ENCODE peak calls at places on chromosomes 12 and 14, in five cellular contexts. I is fibroblast of mammary gland, G is fibroblast of the aortic adventitia, O is progenitor cell of endocrine pancreas, P is neural crest cell. V is an unnamed sample.

GRCh38 chr12:118714051-118714460 is 267.3 kb upstream of the SRRM4 start:
- DNase-seq in O (peak), G (no peak), P (peak), I (no peak), V (no peak)

GRCh38 chr12:47422656-47423055 is 283.2 kb downstream of the RPAP3 start:
- DNase-seq in I (peak), G (peak), O (no peak), P (no peak), V (no peak)

GRCh38 chr12:107597695-107598410 is 87.7 kb upstream of the PWP1 start:
- DNase-seq in P (no peak), G (no peak), I (no peak), O (no peak), V (no peak)

GRCh38 chr14:105477659-105478623 is 3.3 kb downstream of the CRIP2 start:
- DNase-seq in I (no peak), P (no peak), G (no peak), O (no peak), V (no peak)

GRCh38 chr12:113116875-113117274 is 18.7 kb downstream of the RASAL1 start:
- DNase-seq in P (no peak), I (no peak), O (no peak), G (no peak), V (no peak)

GRCh38 chr14:57982802-57983201 is 116.9 kb upstream of the SLC35F4 start:
- DNase-seq in G (no peak), P (no peak), O (no peak), I (no peak), V (no peak)

GRCh38 chr12:9668141-9669018 is 1.1 kb upstream of the CLEC2D start:
- DNase-seq in I (peak), P (no peak), O (no peak), G (peak), V (no peak)

GRCh38 chr12:15446798-15447197 is 124.5 kb downstream of the PTPRO start:
- DNase-seq in G (no peak), O (no peak), P (no peak), I (peak), V (no peak)

GRCh38 chr12:29639893-29640495 is 142.5 kb upstream of the OVCH1 start:
- DNase-seq in P (no peak), I (peak), O (no peak), G (no peak), V (no peak)

GRCh38 chr12:114767906-114768697 is 84.1 kb upstream of the TBX3 start:
- DNase-seq in O (no peak), G (peak), P (peak), I (no peak), V (no peak)

GRCh38 chr12:109759076-109759420 is 45.4 kb downstream of the FAM222A start:
- DNase-seq in O (no peak), G (no peak), P (no peak), I (no peak), V (no peak)

GRCh38 chr14:52355016-52355430 is 40.9 kb downstream of the PTGER2 start:
- DNase-seq in G (peak), O (no peak), I (peak), P (no peak), V (peak)

GRCh38 chr12:105567061-105567460 is 236.6 kb downstream of the C12orf75 start:
- DNase-seq in I (peak), P (no peak), O (no peak), G (no peak), V (no peak)

GRCh38 chr14:22561661-22562579 is 27.1 kb downstream of the DAD1 start:
- DNase-seq in O (no peak), I (no peak), G (no peak), P (no peak), V (no peak)

GRCh38 chr12:75750950-75751349 is 239.5 kb upstream of the KRR1 start:
- DNase-seq in I (peak), G (peak), P (no peak), O (no peak), V (peak)

GRCh38 chr12:132075714-132076553 is 68.2 kb downstream of the DDX51 start:
- DNase-seq in G (no peak), P (no peak), O (no peak), I (no peak), V (no peak)

GRCh38 chr12:132078190-132078589 is 65.9 kb downstream of the DDX51 start:
- DNase-seq in G (peak), I (peak), O (no peak), P (no peak), V (peak)

GRCh38 chr12:132074216-132074615 is 69.9 kb downstream of the DDX51 start:
- DNase-seq in O (no peak), G (no peak), I (no peak), P (no peak), V (no peak)

GRCh38 chr12:132077322-132078100 is 66.6 kb downstream of the DDX51 start:
- DNase-seq in P (no peak), G (no peak), O (no peak), I (no peak), V (no peak)

GRCh38 chr12:132075026-132075713 is 68.9 kb downstream of the DDX51 start:
- DNase-seq in O (no peak), G (no peak), I (no peak), P (no peak), V (no peak)
- TF ChIP-seq CTCF in O (peak), G (peak), I (peak), P (peak), V (no peak)

GRCh38 chr14:99749142-99749541 is 44.1 kb upstream of the EML1 start:
- DNase-seq in G (no peak), I (no peak), O (no peak), P (no peak), V (no peak)
- TF ChIP-seq CTCF in G (peak), I (peak), O (peak), P (peak), V (no peak)

GRCh38 chr14:98894600-98894999 is 377.4 kb downstream of the BCL11B start:
- DNase-seq in G (no peak), O (no peak), P (no peak), I (no peak), V (no peak)
- TF ChIP-seq CTCF in G (no peak), O (no peak), P (no peak), I (no peak), V (no peak)

GRCh38 chr12:92431146-92431545 is 271.6 kb upstream of the PLEKHG7 start:
- DNase-seq in G (no peak), P (no peak), O (no peak), I (no peak), V (no peak)
- TF ChIP-seq CTCF in G (no peak), P (no peak), O (no peak), I (no peak), V (no peak)

GRCh38 chr14:93220509-93220908 is 13.5 kb downstream of the UBR7 start:
- DNase-seq in G (no peak), I (no peak), P (no peak), O (no peak), V (no peak)

GRCh38 chr14:93214598-93214997 is 7.5 kb downstream of the UBR7 start:
- DNase-seq in O (no peak), P (no peak), I (no peak), G (no peak), V (no peak)

GRCh38 chr14:93223565-93223964 is 16.5 kb downstream of the UBR7 start:
- DNase-seq in G (no peak), I (no peak), O (no peak), P (no peak), V (no peak)

GRCh38 chr14:93219103-93219726 is 12.2 kb downstream of the UBR7 start:
- DNase-seq in O (no peak), I (peak), P (no peak), G (peak), V (no peak)
- TF ChIP-seq CTCF in O (peak), I (peak), P (peak), G (peak), V (peak)

DNA sequence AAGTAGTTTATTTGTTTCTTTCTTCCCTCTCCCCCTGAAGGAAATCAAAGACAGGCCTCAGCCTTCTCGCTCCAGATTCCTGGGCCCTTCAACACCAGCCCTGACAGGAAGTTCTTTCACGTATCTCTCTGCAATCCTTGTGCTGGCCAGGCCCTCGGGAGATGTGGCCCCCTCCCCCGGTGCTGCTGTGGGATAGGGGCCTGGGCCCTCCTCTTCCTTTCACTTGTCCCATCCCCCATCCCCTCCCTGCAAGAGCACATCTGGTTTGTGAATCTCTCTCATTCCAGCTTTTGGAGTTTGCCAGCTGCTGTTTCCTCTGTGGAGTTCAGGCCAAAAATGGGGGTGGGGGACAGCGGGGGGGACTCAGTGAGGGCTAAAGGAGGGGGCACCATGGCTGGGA is 7.2 kb downstream of the LRP1 start:
- DNase-seq in I (peak), P (no peak), G (peak), O (no peak), V (peak)
- TF ChIP-seq CTCF in I (no peak), P (no peak), G (no peak), O (no peak), V (no peak)

GRCh38 chr12:31234955-31235867 is 90.7 kb downstream of the SINHCAF start:
- DNase-seq in O (peak), I (peak), G (peak), P (peak), V (no peak)
- TF ChIP-seq CTCF in O (peak), I (peak), G (peak), P (peak), V (peak)

GRCh38 chr12:51871918-51872688 is 15.8 kb upstream of the ANKRD33 start:
- DNase-seq in P (no peak), I (no peak), O (no peak), G (no peak), V (no peak)

GRCh38 chr12:51869931-51870330 is 18.0 kb upstream of the ANKRD33 start:
- DNase-seq in I (no peak), O (no peak), G (no peak), P (no peak), V (no peak)

GRCh38 chr12:51869490-51869865 is 18.4 kb upstream of the ANKRD33 start:
- DNase-seq in G (no peak), I (no peak), O (no peak), P (no peak), V (no peak)

GRCh38 chr12:51872689-51872981 is 15.3 kb upstream of the ANKRD33 start:
- DNase-seq in O (no peak), I (no peak), P (no peak), G (no peak), V (no peak)

GRCh38 chr12:51871126-51871525 is 16.8 kb upstream of the ANKRD33 start:
- DNase-seq in I (no peak), O (no peak), P (no peak), G (no peak), V (no peak)
- TF ChIP-seq CTCF in I (no peak), O (no peak), P (no peak), G (no peak), V (no peak)

V was measured in AG09319.